ENCODE peak calls at places on chromosomes 16 and 17, in four cellular contexts. L, G, X and J are unnamed samples.

GRCh38 chr17:8747731-8748130 is 3.1 kb upstream of the CCDC42 start:
- DNase-seq in L (no peak), G (no peak), X (no peak), J (no peak)

GRCh38 chr16:84955427-84955826 is 55.9 kb downstream of the ZDHHC7 start:
- DNase-seq in L (no peak), G (no peak), X (no peak), J (no peak)

GRCh38 chr17:70780031-70780430 is 610.7 kb downstream of the KCNJ2 start:
- DNase-seq in L (no peak), G (no peak), X (no peak), J (no peak)

GRCh38 chr16:81403601-81404391 is 40.8 kb upstream of the CMIP start:
- DNase-seq in L (no peak), G (peak), X (peak), J (peak)

GRCh38 chr16:47939690-47940089 is 216.1 kb downstream of the ABCC12 start:
- DNase-seq in L (no peak), G (no peak), X (no peak), J (no peak)

GRCh38 chr16:75420987-75421819 is 12.1 kb downstream of the CFDP1 start:
- DNase-seq in L (peak), G (peak), X (peak), J (no peak)

GRCh38 chr17:82097187-82097918 is 683 bp downstream of the FASN start:
- DNase-seq in L (no peak), G (no peak), X (peak), J (no peak)

GRCh38 chr17:33205552-33205951 is 87.5 kb downstream of the ASIC2 start:
- DNase-seq in L (no peak), G (no peak), X (no peak), J (no peak)

GRCh38 chr17:40605301-40605700 is 40.0 kb upstream of the CCR7 start:
- DNase-seq in L (no peak), G (no peak), X (no peak), J (no peak)